ENCODE peak calls at places on chromosomes 7 and 10, in six cellular contexts. V is GF-D8; Y is stimulated activated CD4-positive, alpha-beta T cell treated with anti-CD3 and anti-CD28 coated beads, Interleukin-1b, Interleukin-23, amount 100 ng/mL, for 1 hour; K is colonic mucosa; T is amniotic stem cell; O is HT-29. B is an unnamed sample.

GRCh38 chr10:48399056-48399541 is 92.6 kb downstream of the MAPK8 start:
- DNase-seq in O (no peak), K (no peak), V (no peak), Y (no peak), T (no peak), B (no peak)

GRCh38 chr10:86775056-86775858 is 18.8 kb downstream of the BMPR1A start:
- DNase-seq in Y (no peak), T (no peak), V (no peak), O (no peak), K (no peak), B (no peak)

GRCh38 chr7:48180981-48181380 is 9.7 kb downstream of the ABCA13 start:
- DNase-seq in O (no peak), T (no peak), K (no peak), V (no peak), Y (no peak), B (no peak)

GRCh38 chr7:104111294-104111693 is 96.5 kb downstream of the ORC5 start:
- DNase-seq in T (no peak), O (no peak), V (no peak), Y (no peak), K (no peak), B (no peak)

GRCh38 chr10:6045600-6046457 is 16.3 kb downstream of the IL2RA start:
- DNase-seq in K (peak), V (peak), T (no peak), Y (no peak), O (no peak), B (peak)

GRCh38 chr10:15370212-15370740 is 813 bp downstream of the FAM171A1 start:
- DNase-seq in K (peak), Y (no peak), V (no peak), O (no peak), T (no peak), B (no peak)

GRCh38 chr7:87359366-87359765 is 13.9 kb downstream of the CROT start:
- DNase-seq in T (peak), O (no peak), K (no peak), Y (no peak), V (no peak), B (no peak)

GRCh38 chr7:111198255-111198654 is 107.3 kb downstream of the LRRN3 start:
- DNase-seq in K (no peak), O (peak), V (no peak), T (peak), Y (no peak), B (no peak)

GRCh38 chr7:92590711-92591310 is 621 bp upstream of the FAM133B start:
- DNase-seq in V (no peak), O (no peak), K (no peak), Y (no peak), T (no peak), B (no peak)

GRCh38 chr7:192701-193536 is 548 bp downstream of the FAM20C start:
- DNase-seq in V (no peak), T (no peak), Y (no peak), K (peak), O (no peak), B (no peak)

GRCh38 chr7:19665399-19666008 is 43.3 kb downstream of the POLR1F start:
- DNase-seq in K (no peak), O (peak), V (peak), T (peak), Y (no peak), B (no peak)

GRCh38 chr10:15515207-15515606 is 144.1 kb upstream of the FAM171A1 start:
- DNase-seq in O (no peak), V (no peak), T (no peak), K (peak), Y (no peak), B (no peak)

GRCh38 chr10:112471878-112472487 is 25.0 kb downstream of the VTI1A start:
- DNase-seq in T (no peak), K (no peak), V (peak), Y (no peak), O (peak), B (no peak)

GRCh38 chr10:43225004-43225786 is 41.7 kb downstream of the RASGEF1A start:
- DNase-seq in T (no peak), K (no peak), O (no peak), V (no peak), Y (no peak), B (no peak)

GRCh38 chr7:148720472-148720871 is 21.8 kb downstream of the CUL1 start:
- DNase-seq in V (no peak), O (no peak), K (no peak), T (no peak), Y (no peak), B (no peak)

GRCh38 chr7:134726581-134726980 is 52.9 kb upstream of the CALD1 start:
- DNase-seq in O (no peak), T (no peak), K (no peak), V (no peak), Y (no peak), B (no peak)

GRCh38 chr7:145036592-145037386 is 200.9 kb upstream of the TPK1 start:
- DNase-seq in Y (no peak), V (no peak), T (no peak), K (peak), O (peak), B (no peak)

GRCh38 chr7:32142649-32143048 is 72.4 kb upstream of the PDE1C start:
- DNase-seq in V (no peak), Y (no peak), T (peak), K (no peak), O (no peak), B (no peak)

GRCh38 chr7:37084303-37084702 is 360.0 kb upstream of the AOAH start:
- DNase-seq in O (no peak), Y (no peak), T (no peak), K (no peak), V (no peak), B (no peak)

GRCh38 chr7:158270106-158270775 is 317.4 kb downstream of the PTPRN2 start:
- DNase-seq in T (no peak), K (no peak), V (no peak), O (no peak), Y (no peak), B (no peak)

GRCh38 chr7:135178364-135178763 is 7.9 kb upstream of the CYREN start:
- DNase-seq in T (no peak), K (no peak), Y (no peak), O (no peak), V (no peak), B (no peak)